ENCODE peak calls at places on chromosomes 2 and 18, in four cellular contexts. P, U, V and Q are unnamed samples. For H3K79me2, the result is how much of the 10 kb centered on the place peaks cover.

GRCh38 chr18:50738103-50738757 is 81.6 kb downstream of the MRO start:
- DNase-seq in V (no peak), U (no peak), P (no peak), Q (no peak)

GRCh38 chr2:9004338-9005204 is 1.1 kb upstream of the MBOAT2 start:
- DNase-seq in P (no peak), V (peak), U (peak), Q (no peak)

GRCh38 chr2:69434753-69435152 is 2.5 kb downstream of the NFU1 start:
- DNase-seq in U (no peak), P (no peak), V (no peak), Q (no peak)

GRCh38 chr18:56124186-56124585 is 514.2 kb downstream of the TXNL1 start:
- DNase-seq in P (no peak), U (peak), V (no peak), Q (no peak)

GRCh38 chr2:203809084-203809521 is 58.5 kb upstream of the CTLA4 start:
- DNase-seq in V (peak), P (no peak), U (peak), Q (peak)

GRCh38 chr18:62324917-62325805 is at the start of gene TNFRSF11A:
- DNase-seq in P (peak), U (peak), V (peak), Q (peak)

GRCh38 chr18:65610939-65611338 is 139.9 kb upstream of the CDH7 start:
- DNase-seq in V (peak), P (peak), U (no peak), Q (peak)

GRCh38 chr2:230828272-230828961 is 36.3 kb upstream of the ITM2C start:
- DNase-seq in P (peak), V (no peak), U (no peak), Q (no peak)

GRCh38 chr18:715626-716025 is 3.2 kb upstream of the ENOSF1 start:
- DNase-seq in V (no peak), U (peak), P (no peak), Q (no peak)

GRCh38 chr2:173415663-173416469 is 61.2 kb downstream of the CDCA7 start:
- DNase-seq in P (no peak), V (no peak), U (no peak), Q (peak)

GRCh38 chr2:118677546-118677945 is 169.9 kb downstream of the EN1 start:
- DNase-seq in P (no peak), U (no peak), V (no peak), Q (no peak)

GRCh38 chr18:10726198-10727068 is 200.6 kb downstream of the NAPG start:
- DNase-seq in U (peak), V (no peak), P (no peak), Q (no peak)

GRCh38 chr2:175929850-175930249 is 72.2 kb downstream of the LNPK start:
- DNase-seq in V (no peak), U (peak), P (no peak), Q (no peak)

GRCh38 chr18:9804517-9805104 is 81.2 kb upstream of the TXNDC2 start:
- DNase-seq in P (no peak), U (no peak), V (no peak), Q (no peak)

GRCh38 chr2:226618875-226619605 is 180.6 kb downstream of the IRS1 start:
- DNase-seq in P (no peak), V (no peak), U (no peak), Q (no peak)

GRCh38 chr2:46780411-46780800 is 135.2 kb downstream of the MCFD2 start:
- DNase-seq in U (no peak), P (no peak), V (no peak), Q (no peak)

GRCh38 chr2:55590810-55591440 is 26.5 kb downstream of the PPP4R3B start:
- DNase-seq in V (peak), P (no peak), U (peak), Q (no peak)

GRCh38 chr18:32238635-32239268 is 48.9 kb downstream of the MEP1B start:
- DNase-seq in U (no peak), P (peak), V (peak), Q (no peak)

GRCh38 chr2:207770602-207771404 is 1.1 kb upstream of the FZD5 start:
- DNase-seq in P (peak), V (peak), U (no peak), Q (peak)

GRCh38 chr2:28341208-28341891 is 51.3 kb upstream of the FOSL2 start:
- DNase-seq in V (no peak), P (no peak), U (no peak), Q (no peak)

GRCh38 chr2:9430316-9431293 is 7.2 kb downstream of the CPSF3 start:
- DNase-seq in V (no peak), U (peak), P (no peak), Q (no peak)

GRCh38 chr2:53473762-53474161 is 293.8 kb upstream of the CHAC2 start:
- DNase-seq in V (no peak), P (no peak), U (no peak), Q (no peak)

GRCh38 chr2:178553047-178553446 is 72.8 kb downstream of the PLEKHA3 start:
- DNase-seq in U (peak), P (no peak), V (no peak), Q (no peak)

GRCh38 chr2:233081232-233081730 is 21.1 kb downstream of the INPP5D start:
- DNase-seq in U (no peak), P (no peak), V (no peak), Q (no peak)

GRCh38 chr2:28413152-28413895 is 20.7 kb downstream of the FOSL2 start:
- DNase-seq in U (no peak), P (peak), V (peak), Q (peak)

GRCh38 chr2:161150704-161151103 is 9.5 kb upstream of the TANK start:
- DNase-seq in V (no peak), P (no peak), U (no peak), Q (no peak)

GRCh38 chr2:172404824-172405223 is 22.6 kb upstream of the ITGA6 start:
- DNase-seq in U (peak), V (no peak), P (no peak), Q (no peak)

GRCh38 chr18:37470986-37471385 is 94.6 kb downstream of the CELF4 start:
- DNase-seq in P (no peak), U (no peak), V (no peak), Q (no peak)

GRCh38 chr18:38565513-38565912 is 999.9 kb upstream of the CELF4 start:
- DNase-seq in V (no peak), U (no peak), P (no peak), Q (no peak)

GRCh38 chr2:163515836-163516235 is 220.0 kb downstream of the FIGN start:
- DNase-seq in U (no peak), V (no peak), P (no peak), Q (no peak)

GRCh38 chr2:143778981-143779380 is 649.8 kb downstream of the ARHGAP15 start:
- DNase-seq in P (peak), V (peak), U (peak), Q (peak)

GRCh38 chr18:46946656-46947282 is 29.4 kb downstream of the KATNAL2 start:
- DNase-seq in P (peak), U (peak), V (peak), Q (peak)

GRCh38 chr2:236862526-236862925 is 223.2 kb upstream of the COPS8 start:
- DNase-seq in P (no peak), V (no peak), U (no peak), Q (no peak)

GRCh38 chr18:80154293-80154692 is 45.2 kb downstream of the ADNP2 start:
- DNase-seq in U (no peak), P (peak), V (peak), Q (peak)

GRCh38 chr2:194044321-194044720 is 1612.7 kb upstream of the SLC39A10 start:
- DNase-seq in U (no peak), P (no peak), V (no peak), Q (no peak)
- H3K9ac ChIP-seq in U (no peak), P (no peak), V (no peak), Q (no peak)

DNA sequence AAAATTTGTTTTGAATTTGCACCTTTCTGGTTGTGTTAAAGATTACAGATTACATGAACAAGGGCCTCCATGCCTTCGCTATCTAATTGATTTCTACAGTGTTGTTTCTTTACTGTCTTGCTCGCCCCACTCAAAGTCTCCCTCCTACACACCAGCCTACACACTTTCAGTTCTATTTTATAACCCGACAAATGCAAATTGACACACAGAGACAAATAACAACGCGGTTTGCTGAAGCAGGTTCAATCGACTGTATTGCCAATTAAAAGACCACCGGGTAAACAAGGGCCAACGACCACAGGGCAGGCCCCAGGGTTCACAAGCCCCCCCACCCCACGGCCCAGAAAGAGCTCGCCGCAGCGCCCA is 866 bp downstream of the STARD7 start:
- DNase-seq in P (no peak), V (no peak), U (no peak), Q (no peak)
- H3K79me2 ChIP-seq in P (under half), V (under half), U (half or more), Q (half or more)

DNA sequence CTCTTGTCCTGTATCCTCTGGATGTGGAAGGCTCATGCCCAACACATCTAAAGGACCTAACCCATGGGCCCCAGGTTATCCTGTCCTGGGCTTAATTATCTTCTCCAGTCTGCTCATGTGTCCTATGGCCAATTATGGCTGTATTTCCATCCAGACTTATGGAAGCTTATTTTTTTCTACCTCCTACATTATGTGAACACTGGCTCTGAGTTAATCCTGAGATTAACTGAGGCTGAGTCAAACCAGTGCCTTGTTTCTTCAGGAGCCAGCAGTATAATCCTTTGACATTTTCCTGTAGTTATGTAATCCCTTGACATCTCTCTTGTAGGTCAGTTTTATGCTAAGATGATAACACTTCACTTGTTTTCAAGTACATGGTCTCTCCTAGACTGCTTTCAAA is 213.6 kb downstream of the PMAIP1 start:
- DNase-seq in V (no peak), U (no peak), P (no peak), Q (no peak)
- H3K9ac ChIP-seq in V (no peak), U (no peak), P (no peak), Q (no peak)

DNA sequence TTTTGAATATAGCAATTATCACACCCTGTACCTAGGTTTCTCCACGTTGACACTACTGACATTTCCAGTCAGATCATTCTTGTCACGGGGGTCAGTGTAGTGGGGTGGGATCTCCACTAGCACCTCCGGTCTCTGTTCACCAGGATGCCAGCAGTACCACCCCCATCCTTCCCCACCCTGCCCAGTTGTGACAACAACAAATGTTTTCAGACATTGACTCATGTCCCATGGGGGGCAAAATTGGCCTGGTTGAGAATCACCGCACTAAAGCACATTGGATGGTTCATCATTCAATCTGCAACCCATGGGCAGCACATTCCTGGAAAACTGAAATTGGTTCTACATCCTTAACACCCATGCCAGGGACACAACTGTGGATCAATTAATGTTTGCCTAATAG is 32.3 kb downstream of the FEZ2 start:
- DNase-seq in V (no peak), P (no peak), U (no peak), Q (no peak)
- H3K79me2 ChIP-seq in V (under half), P (under half), U (half or more), Q (under half)

GRCh38 chr2:126884861-126885481 is 13.7 kb upstream of the TEX51 start:
- DNase-seq in V (no peak), P (peak), U (no peak), Q (no peak)

GRCh38 chr2:126886906-126887280 is 11.8 kb upstream of the TEX51 start:
- DNase-seq in U (no peak), V (no peak), P (no peak), Q (no peak)

GRCh38 chr2:126887506-126887905 is 11.2 kb upstream of the TEX51 start:
- DNase-seq in P (peak), V (no peak), U (no peak), Q (no peak)

GRCh38 chr2:126886201-126886905 is 12.3 kb upstream of the TEX51 start:
- DNase-seq in P (peak), U (no peak), V (peak), Q (peak)

GRCh38 chr2:126885701-126886121 is 13.0 kb upstream of the TEX51 start:
- DNase-seq in V (no peak), U (no peak), P (peak), Q (no peak)
- H3K9ac ChIP-seq in V (peak), U (no peak), P (no peak), Q (no peak)